ENCODE peak calls at places on chromosomes 6 and 20, in seven cellular contexts. Q is thoracic aorta, D is kidney, X is endothelial cell, C is fibroblast of lung, L is astrocyte of the spinal cord, Z is left lung. H is an unnamed sample.
A peak's percentile ranks its signal among the peaks of the same experiment; 100 is the strongest.

GRCh38 chr20:57663241-57663640 is 43.0 kb upstream of the ZBP1 start:
- DNase-seq in L (no peak), D (peak; percentile 51), Q (no peak), Z (peak; percentile 15), C (no peak), X (no peak), H (no peak)

GRCh38 chr6:136524339-136524935 is 25.8 kb downstream of the MAP7 start:
- DNase-seq in Z (no peak), D (no peak), C (no peak), L (no peak), Q (no peak), X (no peak), H (no peak)

GRCh38 chr6:170152111-170152926 is 138.6 kb downstream of the DLL1 start:
- DNase-seq in D (peak; percentile 84), C (no peak), Q (no peak), X (peak; percentile 30), Z (peak; percentile 62), L (peak; percentile 31), H (no peak)

GRCh38 chr6:16239798-16240123 is 1.4 kb downstream of the GMPR start:
- DNase-seq in Z (peak; percentile 78), C (peak; percentile 48), L (no peak), Q (no peak), X (no peak), D (no peak), H (no peak)

GRCh38 chr6:169527306-169527705 is 174.5 kb downstream of the WDR27 start:
- DNase-seq in Z (no peak), X (no peak), L (peak; percentile 33), Q (no peak), D (no peak), C (peak; percentile 55), H (no peak)

GRCh38 chr6:2940010-2940850 is 31.1 kb downstream of the SERPINB6 start:
- DNase-seq in Z (no peak), L (no peak), D (no peak), C (no peak), Q (no peak), X (no peak), H (no peak)

GRCh38 chr6:41711323-41712038 is 23.9 kb downstream of the TFEB start:
- DNase-seq in L (no peak), X (no peak), Q (no peak), C (no peak), Z (no peak), D (peak; percentile 46), H (no peak)

GRCh38 chr20:329325-329695 is 4.0 kb downstream of the SOX12 start:
- DNase-seq in L (no peak), Z (no peak), X (no peak), D (no peak), C (no peak), Q (no peak), H (no peak)

GRCh38 chr6:96433950-96434349 is 87.7 kb upstream of the UFL1 start:
- DNase-seq in X (no peak), C (no peak), D (no peak), L (no peak), Q (no peak), Z (no peak), H (no peak)

GRCh38 chr6:37074053-37074827 is 68.8 kb downstream of the FGD2 start:
- DNase-seq in L (no peak), C (peak; percentile 55), D (no peak), X (no peak), Q (no peak), Z (no peak), H (peak; percentile 80)

GRCh38 chr6:20678831-20679352 is 144.6 kb downstream of the CDKAL1 start:
- DNase-seq in Q (no peak), C (no peak), D (no peak), X (no peak), L (no peak), Z (no peak), H (no peak)

GRCh38 chr6:33492093-33492492 is 37.7 kb downstream of the ZBTB9 start:
- DNase-seq in Z (no peak), C (no peak), X (no peak), L (no peak), D (no peak), Q (no peak), H (no peak)

GRCh38 chr6:167706313-167707109 is 120.2 kb upstream of the AFDN start:
- DNase-seq in D (peak; percentile 63), X (no peak), L (no peak), Z (peak; percentile 29), Q (no peak), C (no peak), H (peak; percentile 24)

GRCh38 chr20:18287546-18287914 is 797 bp upstream of the ZNF133 start:
- DNase-seq in Z (peak; percentile 37), Q (no peak), D (peak; percentile 77), L (no peak), C (no peak), X (no peak), H (no peak)

GRCh38 chr6:99821164-99821563 is 172.9 kb downstream of the MCHR2 start:
- DNase-seq in D (no peak), Q (no peak), Z (no peak), X (no peak), C (no peak), L (no peak), H (no peak)

GRCh38 chr20:64176548-64177419 is 12.5 kb downstream of the MYT1 start:
- DNase-seq in D (peak; percentile 43), Z (no peak), C (no peak), X (no peak), L (no peak), Q (no peak), H (no peak)

GRCh38 chr20:21141825-21142224 is 15.9 kb downstream of the KIZ start:
- DNase-seq in Q (no peak), C (no peak), X (no peak), D (no peak), Z (no peak), L (no peak), H (no peak)

GRCh38 chr20:37308098-37309050 is 18.9 kb downstream of the MANBAL start:
- DNase-seq in Z (peak; percentile 8), C (no peak), L (no peak), D (no peak), Q (no peak), X (no peak), H (no peak)

DNA sequence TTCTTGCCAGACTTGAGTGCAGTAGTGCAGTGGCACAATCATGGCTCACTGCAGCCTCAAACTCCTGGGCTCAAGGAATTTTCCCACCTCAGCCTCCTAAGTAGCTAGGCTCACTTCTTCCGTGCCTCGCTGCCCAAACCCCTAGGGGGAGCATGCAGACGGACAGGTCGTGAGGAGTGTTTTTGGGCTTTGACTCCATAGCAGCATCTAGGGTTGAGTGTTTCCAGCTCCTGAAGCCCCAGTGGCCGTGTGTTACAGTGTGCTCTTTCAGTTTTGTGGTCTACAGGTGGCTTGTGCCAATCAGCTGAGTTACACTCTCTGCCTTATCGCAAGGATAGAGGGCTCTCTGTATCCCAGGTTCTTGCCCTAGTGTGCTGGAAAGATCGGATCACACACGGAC is 33.4 kb downstream of the NCOA3 start:
- DNase-seq in Q (no peak), X (peak; percentile 29), C (no peak), D (no peak), Z (no peak), L (no peak), H (no peak)
- TF ChIP-seq CTCF in Q (no peak), X (no peak), C (no peak), D (no peak), Z (no peak), L (peak; percentile 28), H (no peak)

GRCh38 chr6:157392927-157393666 is 12.1 kb downstream of the ZDHHC14 start:
- DNase-seq in X (no peak), Q (no peak), C (no peak), Z (no peak), L (no peak), D (no peak), H (no peak)

GRCh38 chr6:157386454-157386853 is 5.5 kb downstream of the ZDHHC14 start:
- DNase-seq in Q (no peak), Z (no peak), D (no peak), L (no peak), X (no peak), C (no peak), H (no peak)

GRCh38 chr6:157393667-157394329 is 12.8 kb downstream of the ZDHHC14 start:
- DNase-seq in D (no peak), C (no peak), Q (no peak), Z (no peak), X (no peak), L (no peak), H (no peak)

GRCh38 chr6:157388924-157389323 is 7.9 kb downstream of the ZDHHC14 start:
- DNase-seq in Z (no peak), Q (no peak), L (no peak), C (no peak), X (no peak), D (no peak), H (no peak)

DNA sequence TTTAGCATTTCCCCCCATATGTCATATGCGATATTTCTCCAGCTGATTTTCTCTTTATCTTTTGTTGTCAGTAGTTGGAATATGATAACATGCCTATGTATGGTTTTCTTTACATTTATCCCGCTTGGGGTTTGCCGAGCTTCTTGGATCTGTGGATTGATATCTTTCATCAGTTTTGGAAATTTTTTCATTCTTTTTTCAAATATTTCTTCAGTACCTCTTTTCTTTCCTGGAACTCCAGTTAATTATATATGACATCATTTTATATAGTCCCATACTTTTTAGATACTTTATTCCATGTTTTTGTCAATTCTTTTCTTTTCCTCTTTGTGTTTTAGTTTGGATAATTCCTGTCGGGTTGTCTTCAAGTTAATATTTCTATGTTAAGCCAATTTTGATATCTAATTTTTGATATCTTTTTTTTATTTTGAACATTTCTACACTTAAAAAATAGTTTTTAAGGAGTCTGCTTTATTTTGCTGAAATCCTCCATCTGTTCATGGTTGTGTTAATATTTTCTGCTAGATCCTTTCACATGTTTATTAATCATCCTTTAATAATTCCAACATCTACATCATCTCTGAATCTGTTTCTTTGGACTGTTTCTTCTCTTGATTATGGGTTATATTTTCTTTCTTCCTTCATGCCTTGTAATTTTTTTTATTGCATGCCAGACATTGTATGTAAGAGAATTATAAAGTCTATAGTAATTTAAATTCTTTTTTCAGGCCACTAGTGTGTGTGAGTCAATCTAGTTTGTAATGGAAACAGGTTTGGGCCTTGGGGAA is 9.5 kb downstream of the ZDHHC14 start:
- DNase-seq in L (no peak), C (no peak), X (no peak), D (no peak), Q (no peak), Z (no peak), H (no peak)
- TF ChIP-seq CTCF in L (no peak), C (no peak), X (no peak), D (no peak), Q (no peak), Z (no peak), H (no peak)

GRCh38 chr6:5606546-5606945 is 345.2 kb downstream of the FARS2 start:
- DNase-seq in D (no peak), L (no peak), C (peak; percentile 19), Q (no peak), X (no peak), Z (no peak), H (no peak)

DNA sequence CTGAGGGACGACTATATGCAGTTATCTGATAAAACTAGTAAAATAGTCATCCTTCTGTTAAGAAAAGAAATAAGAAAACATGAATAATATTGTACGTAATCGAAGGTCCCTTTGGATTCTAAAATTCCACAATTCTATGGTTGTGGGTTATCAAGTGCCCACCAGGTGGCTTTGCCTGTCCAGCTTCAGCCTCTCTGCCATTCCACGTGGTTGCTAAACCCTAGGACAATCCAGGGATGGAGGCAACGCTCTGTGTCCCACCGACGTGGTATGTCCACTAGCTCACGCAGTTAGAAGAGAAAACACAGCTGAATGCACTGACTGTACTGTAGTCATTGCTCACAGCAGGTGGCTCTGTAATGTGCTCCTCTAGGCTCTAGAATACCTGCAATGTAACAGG is 349.3 kb downstream of the FARS2 start:
- DNase-seq in L (no peak), Q (no peak), Z (no peak), C (no peak), D (no peak), X (no peak), H (no peak)
- TF ChIP-seq CTCF in L (no peak), Q (no peak), Z (no peak), C (no peak), D (no peak), X (peak; percentile 36), H (no peak)

GRCh38 chr6:119669228-119669627 is 319.7 kb upstream of the MAN1A1 start:
- DNase-seq in Z (no peak), Q (no peak), X (no peak), C (no peak), D (no peak), L (no peak), H (no peak)
- TF ChIP-seq CTCF in Z (no peak), Q (no peak), X (no peak), C (no peak), D (no peak), L (no peak), H (no peak)

H was measured in fibroblast of pulmonary artery.